ENCODE peak calls at places on chromosomes 16 and 17, in nine cellular contexts. One of them, this sample, is unnamed.

GRCh38 chr17:82321947-82322466 is 4.6 kb upstream of the CD7 start:
- DNase-seq in neural progenitor cell: no peak
- DNase-seq in mammary epithelial cell: no peak
- DNase-seq in GM03348: no peak
- DNase-seq in stimulated activated CD4-positive, alpha-beta T cell treated with anti-CD3 and anti-CD28 coated beads, Interleukin-15, amount 100 ng/mL, for 24 hours: no peak
- DNase-seq in activated naive CD4-positive, alpha-beta T cell treated with Interleukin-2 at 50 U/mL for 16 hours: no peak
- DNase-seq in cardiac muscle cell: no peak
- DNase-seq in WERI-Rb-1: no peak
- DNase-seq in mucosa of descending colon: no peak
- DNase-seq in this sample: no peak

GRCh38 chr17:62067165-62068145 is 2.4 kb upstream of the MED13 start:
- DNase-seq in neural progenitor cell: no peak
- DNase-seq in mammary epithelial cell: no peak
- DNase-seq in GM03348: no peak
- DNase-seq in stimulated activated CD4-positive, alpha-beta T cell treated with anti-CD3 and anti-CD28 coated beads, Interleukin-15, amount 100 ng/mL, for 24 hours: no peak
- DNase-seq in activated naive CD4-positive, alpha-beta T cell treated with Interleukin-2 at 50 U/mL for 16 hours: no peak
- DNase-seq in cardiac muscle cell: no peak
- DNase-seq in WERI-Rb-1: no peak
- DNase-seq in mucosa of descending colon: no peak
- DNase-seq in this sample: no peak

GRCh38 chr16:53773150-53773846 is 69.3 kb downstream of the FTO start:
- DNase-seq in neural progenitor cell: peak; percentile 70
- DNase-seq in mammary epithelial cell: peak; percentile 72
- DNase-seq in GM03348: peak; percentile 24
- DNase-seq in stimulated activated CD4-positive, alpha-beta T cell treated with anti-CD3 and anti-CD28 coated beads, Interleukin-15, amount 100 ng/mL, for 24 hours: peak; percentile 4
- DNase-seq in activated naive CD4-positive, alpha-beta T cell treated with Interleukin-2 at 50 U/mL for 16 hours: no peak
- DNase-seq in cardiac muscle cell: peak; percentile 87
- DNase-seq in WERI-Rb-1: peak; percentile 28
- DNase-seq in mucosa of descending colon: no peak
- DNase-seq in this sample: no peak

GRCh38 chr16:16048904-16049582 is 99.6 kb downstream of the ABCC1 start:
- DNase-seq in neural progenitor cell: no peak
- DNase-seq in mammary epithelial cell: no peak
- DNase-seq in GM03348: no peak
- DNase-seq in stimulated activated CD4-positive, alpha-beta T cell treated with anti-CD3 and anti-CD28 coated beads, Interleukin-15, amount 100 ng/mL, for 24 hours: no peak
- DNase-seq in activated naive CD4-positive, alpha-beta T cell treated with Interleukin-2 at 50 U/mL for 16 hours: no peak
- DNase-seq in cardiac muscle cell: no peak
- DNase-seq in WERI-Rb-1: no peak
- DNase-seq in mucosa of descending colon: no peak
- DNase-seq in this sample: no peak

GRCh38 chr17:77785526-77785925 is 173.0 kb upstream of the TNRC6C start:
- DNase-seq in neural progenitor cell: no peak
- DNase-seq in mammary epithelial cell: no peak
- DNase-seq in GM03348: no peak
- DNase-seq in stimulated activated CD4-positive, alpha-beta T cell treated with anti-CD3 and anti-CD28 coated beads, Interleukin-15, amount 100 ng/mL, for 24 hours: no peak
- DNase-seq in activated naive CD4-positive, alpha-beta T cell treated with Interleukin-2 at 50 U/mL for 16 hours: no peak
- DNase-seq in cardiac muscle cell: no peak
- DNase-seq in WERI-Rb-1: no peak
- DNase-seq in mucosa of descending colon: no peak
- DNase-seq in this sample: no peak

GRCh38 chr16:57231821-57232350 is 13.2 kb upstream of the ARL2BP start:
- DNase-seq in neural progenitor cell: no peak
- DNase-seq in mammary epithelial cell: no peak
- DNase-seq in GM03348: no peak
- DNase-seq in stimulated activated CD4-positive, alpha-beta T cell treated with anti-CD3 and anti-CD28 coated beads, Interleukin-15, amount 100 ng/mL, for 24 hours: no peak
- DNase-seq in activated naive CD4-positive, alpha-beta T cell treated with Interleukin-2 at 50 U/mL for 16 hours: no peak
- DNase-seq in cardiac muscle cell: peak; percentile 10
- DNase-seq in WERI-Rb-1: no peak
- DNase-seq in mucosa of descending colon: no peak
- DNase-seq in this sample: no peak

GRCh38 chr16:85360323-85361277 is 248.3 kb upstream of the CIBAR2 start:
- DNase-seq in neural progenitor cell: no peak
- DNase-seq in mammary epithelial cell: peak; percentile 78
- DNase-seq in GM03348: no peak
- DNase-seq in stimulated activated CD4-positive, alpha-beta T cell treated with anti-CD3 and anti-CD28 coated beads, Interleukin-15, amount 100 ng/mL, for 24 hours: no peak
- DNase-seq in activated naive CD4-positive, alpha-beta T cell treated with Interleukin-2 at 50 U/mL for 16 hours: no peak
- DNase-seq in cardiac muscle cell: no peak
- DNase-seq in WERI-Rb-1: peak; percentile 87
- DNase-seq in mucosa of descending colon: peak; percentile 86
- DNase-seq in this sample: no peak

GRCh38 chr16:49440156-49441065 is 66.8 kb downstream of the C16orf78 start:
- DNase-seq in neural progenitor cell: peak; percentile 33
- DNase-seq in mammary epithelial cell: no peak
- DNase-seq in GM03348: no peak
- DNase-seq in stimulated activated CD4-positive, alpha-beta T cell treated with anti-CD3 and anti-CD28 coated beads, Interleukin-15, amount 100 ng/mL, for 24 hours: no peak
- DNase-seq in activated naive CD4-positive, alpha-beta T cell treated with Interleukin-2 at 50 U/mL for 16 hours: no peak
- DNase-seq in cardiac muscle cell: no peak
- DNase-seq in WERI-Rb-1: no peak
- DNase-seq in mucosa of descending colon: no peak
- DNase-seq in this sample: peak; percentile 48

GRCh38 chr16:48323783-48324775 is 61.1 kb downstream of the SIAH1 start:
- DNase-seq in neural progenitor cell: no peak
- DNase-seq in mammary epithelial cell: no peak
- DNase-seq in GM03348: peak; percentile 23
- DNase-seq in stimulated activated CD4-positive, alpha-beta T cell treated with anti-CD3 and anti-CD28 coated beads, Interleukin-15, amount 100 ng/mL, for 24 hours: no peak
- DNase-seq in activated naive CD4-positive, alpha-beta T cell treated with Interleukin-2 at 50 U/mL for 16 hours: no peak
- DNase-seq in cardiac muscle cell: no peak
- DNase-seq in WERI-Rb-1: no peak
- DNase-seq in mucosa of descending colon: no peak
- DNase-seq in this sample: no peak

GRCh38 chr16:28237754-28238357 is 26.1 kb upstream of the XPO6 start:
- DNase-seq in neural progenitor cell: no peak
- DNase-seq in mammary epithelial cell: no peak
- DNase-seq in GM03348: no peak
- DNase-seq in stimulated activated CD4-positive, alpha-beta T cell treated with anti-CD3 and anti-CD28 coated beads, Interleukin-15, amount 100 ng/mL, for 24 hours: no peak
- DNase-seq in activated naive CD4-positive, alpha-beta T cell treated with Interleukin-2 at 50 U/mL for 16 hours: no peak
- DNase-seq in cardiac muscle cell: no peak
- DNase-seq in WERI-Rb-1: no peak
- DNase-seq in mucosa of descending colon: no peak
- DNase-seq in this sample: no peak

This sample was measured in activated effector memory CD4-positive, alpha-beta T cell treated with anti-CD3 and anti-CD28 coated beads, Interleukin-2, amount 50 U/mL, for 16 hours.